ENCODE peak calls at places on chromosomes 5 and 9, in six cellular contexts. X, E, O, S, L and J are unnamed samples.

GRCh38 chr5:56535347-56535746 is 280.0 kb upstream of the MAP3K1 start:
- DNase-seq in X (no peak), L (no peak), S (no peak), O (no peak), E (no peak), J (no peak)

GRCh38 chr9:114096866-114097612 is 2.1 kb downstream of the KIF12 start:
- DNase-seq in E (no peak), X (no peak), S (no peak), L (no peak), O (no peak), J (no peak)

GRCh38 chr5:11013793-11014192 is 252.8 kb upstream of the DAP start:
- DNase-seq in X (no peak), L (no peak), S (no peak), O (no peak), E (no peak), J (no peak)

GRCh38 chr9:2800385-2801179 is 43.3 kb downstream of the PUM3 start:
- DNase-seq in L (no peak), E (no peak), O (peak), S (no peak), X (no peak), J (no peak)

GRCh38 chr5:107959573-107960279 is 289.0 kb upstream of the EFNA5 start:
- DNase-seq in O (no peak), L (no peak), X (no peak), S (no peak), E (no peak), J (no peak)

GRCh38 chr9:85212209-85212608 is 529.5 kb downstream of the AGTPBP1 start:
- DNase-seq in O (no peak), E (no peak), X (no peak), L (no peak), S (no peak), J (no peak)

GRCh38 chr9:122446819-122447484 is 30.8 kb downstream of the OR1J1 start:
- DNase-seq in X (no peak), S (no peak), E (no peak), O (no peak), L (no peak), J (no peak)

GRCh38 chr5:72834919-72835318 is 18.5 kb downstream of the TNPO1 start:
- DNase-seq in L (no peak), S (no peak), O (no peak), E (no peak), X (no peak), J (no peak)

GRCh38 chr5:128304121-128304520 is 220.6 kb downstream of the SLC12A2 start:
- DNase-seq in E (no peak), L (peak), S (no peak), O (no peak), X (no peak), J (no peak)

GRCh38 chr5:891837-892389 is 688 bp downstream of the BRD9 start:
- DNase-seq in E (peak), X (no peak), O (peak), L (peak), S (no peak), J (no peak)

GRCh38 chr9:107489687-107490605 is at the start of gene KLF4:
- DNase-seq in O (peak), E (no peak), S (peak), X (peak), L (peak), J (peak)

GRCh38 chr5:102865171-102865509 is 110.0 kb downstream of the PAM start:
- DNase-seq in E (no peak), X (no peak), L (no peak), S (no peak), O (no peak), J (no peak)